ENCODE peak calls at places on chromosomes 11 and 22, in seven cellular contexts. One of them, this sample, is unnamed.
A peak's percentile ranks its signal among the peaks of the same experiment; 100 is the strongest.

GRCh38 chr22:20062766-20063083 is 17.3 kb upstream of the DGCR8 start:
- DNase-seq in stimulated activated CD4-positive, alpha-beta T cell treated with anti-CD3 and anti-CD28 coated beads, Interleukin-1b, Interleukin-23, amount 100 ng/mL, for 4 hours: no peak
- DNase-seq in ACHN: peak; percentile 65
- DNase-seq in RPMI8226: no peak
- DNase-seq in left lobe of liver: no peak
- DNase-seq in T-helper 22 cell: no peak
- DNase-seq in activated CD4-positive, CD25-positive, alpha-beta regulatory T cell treated with anti-CD3 and anti-CD28 coated beads, Interleukin-2, amount 50 U/mL, for 16 hours: no peak
- DNase-seq in this sample: no peak

GRCh38 chr11:86673872-86674750 is 1.7 kb upstream of the ME3 start:
- DNase-seq in stimulated activated CD4-positive, alpha-beta T cell treated with anti-CD3 and anti-CD28 coated beads, Interleukin-1b, Interleukin-23, amount 100 ng/mL, for 4 hours: no peak
- DNase-seq in activated CD4-positive, CD25-positive, alpha-beta regulatory T cell treated with anti-CD3 and anti-CD28 coated beads, Interleukin-2, amount 50 U/mL, for 16 hours: no peak
- DNase-seq in ACHN: no peak
- DNase-seq in left lobe of liver: no peak
- DNase-seq in RPMI8226: no peak
- DNase-seq in T-helper 22 cell: no peak
- DNase-seq in this sample: no peak

GRCh38 chr22:23388492-23389009 is 191.5 kb downstream of the IGLL1 start:
- DNase-seq in activated CD4-positive, CD25-positive, alpha-beta regulatory T cell treated with anti-CD3 and anti-CD28 coated beads, Interleukin-2, amount 50 U/mL, for 16 hours: no peak
- DNase-seq in left lobe of liver: no peak
- DNase-seq in RPMI8226: no peak
- DNase-seq in T-helper 22 cell: no peak
- DNase-seq in stimulated activated CD4-positive, alpha-beta T cell treated with anti-CD3 and anti-CD28 coated beads, Interleukin-1b, Interleukin-23, amount 100 ng/mL, for 4 hours: no peak
- DNase-seq in ACHN: no peak
- DNase-seq in this sample: no peak

GRCh38 chr11:85540635-85541034 is 86.5 kb downstream of the DLG2 start:
- DNase-seq in left lobe of liver: no peak
- DNase-seq in activated CD4-positive, CD25-positive, alpha-beta regulatory T cell treated with anti-CD3 and anti-CD28 coated beads, Interleukin-2, amount 50 U/mL, for 16 hours: no peak
- DNase-seq in ACHN: no peak
- DNase-seq in stimulated activated CD4-positive, alpha-beta T cell treated with anti-CD3 and anti-CD28 coated beads, Interleukin-1b, Interleukin-23, amount 100 ng/mL, for 4 hours: no peak
- DNase-seq in RPMI8226: no peak
- DNase-seq in T-helper 22 cell: no peak
- DNase-seq in this sample: no peak

GRCh38 chr11:12824281-12825041 is 150.2 kb downstream of the TEAD1 start:
- DNase-seq in T-helper 22 cell: no peak
- DNase-seq in left lobe of liver: peak; percentile 70
- DNase-seq in ACHN: no peak
- DNase-seq in activated CD4-positive, CD25-positive, alpha-beta regulatory T cell treated with anti-CD3 and anti-CD28 coated beads, Interleukin-2, amount 50 U/mL, for 16 hours: no peak
- DNase-seq in RPMI8226: no peak
- DNase-seq in stimulated activated CD4-positive, alpha-beta T cell treated with anti-CD3 and anti-CD28 coated beads, Interleukin-1b, Interleukin-23, amount 100 ng/mL, for 4 hours: no peak
- DNase-seq in this sample: no peak

GRCh38 chr11:61776561-61777075 is 15.8 kb downstream of the TMEM258 start:
- DNase-seq in activated CD4-positive, CD25-positive, alpha-beta regulatory T cell treated with anti-CD3 and anti-CD28 coated beads, Interleukin-2, amount 50 U/mL, for 16 hours: no peak
- DNase-seq in ACHN: peak; percentile 63
- DNase-seq in left lobe of liver: peak; percentile 77
- DNase-seq in stimulated activated CD4-positive, alpha-beta T cell treated with anti-CD3 and anti-CD28 coated beads, Interleukin-1b, Interleukin-23, amount 100 ng/mL, for 4 hours: peak; percentile 53
- DNase-seq in RPMI8226: peak; percentile 88
- DNase-seq in T-helper 22 cell: no peak
- DNase-seq in this sample: peak; percentile 93

GRCh38 chr11:79018371-79018849 is 422.4 kb downstream of the TENM4 start:
- DNase-seq in stimulated activated CD4-positive, alpha-beta T cell treated with anti-CD3 and anti-CD28 coated beads, Interleukin-1b, Interleukin-23, amount 100 ng/mL, for 4 hours: no peak
- DNase-seq in T-helper 22 cell: no peak
- DNase-seq in activated CD4-positive, CD25-positive, alpha-beta regulatory T cell treated with anti-CD3 and anti-CD28 coated beads, Interleukin-2, amount 50 U/mL, for 16 hours: no peak
- DNase-seq in left lobe of liver: no peak
- DNase-seq in RPMI8226: no peak
- DNase-seq in ACHN: no peak
- DNase-seq in this sample: peak; percentile 29

GRCh38 chr22:22248878-22249277 is 4.3 kb downstream of the VPREB1 start:
- DNase-seq in activated CD4-positive, CD25-positive, alpha-beta regulatory T cell treated with anti-CD3 and anti-CD28 coated beads, Interleukin-2, amount 50 U/mL, for 16 hours: no peak
- DNase-seq in stimulated activated CD4-positive, alpha-beta T cell treated with anti-CD3 and anti-CD28 coated beads, Interleukin-1b, Interleukin-23, amount 100 ng/mL, for 4 hours: no peak
- DNase-seq in left lobe of liver: peak; percentile 24
- DNase-seq in ACHN: no peak
- DNase-seq in RPMI8226: peak; percentile 30
- DNase-seq in T-helper 22 cell: no peak
- DNase-seq in this sample: no peak

GRCh38 chr11:61010466-61011238 is 39.2 kb downstream of the CD6 start:
- DNase-seq in activated CD4-positive, CD25-positive, alpha-beta regulatory T cell treated with anti-CD3 and anti-CD28 coated beads, Interleukin-2, amount 50 U/mL, for 16 hours: no peak
- DNase-seq in RPMI8226: no peak
- DNase-seq in ACHN: no peak
- DNase-seq in left lobe of liver: no peak
- DNase-seq in T-helper 22 cell: no peak
- DNase-seq in stimulated activated CD4-positive, alpha-beta T cell treated with anti-CD3 and anti-CD28 coated beads, Interleukin-1b, Interleukin-23, amount 100 ng/mL, for 4 hours: no peak
- DNase-seq in this sample: no peak

GRCh38 chr11:37597776-37598175 is 999.7 kb upstream of the RAG2 start:
- DNase-seq in T-helper 22 cell: no peak
- DNase-seq in stimulated activated CD4-positive, alpha-beta T cell treated with anti-CD3 and anti-CD28 coated beads, Interleukin-1b, Interleukin-23, amount 100 ng/mL, for 4 hours: no peak
- DNase-seq in left lobe of liver: no peak
- DNase-seq in activated CD4-positive, CD25-positive, alpha-beta regulatory T cell treated with anti-CD3 and anti-CD28 coated beads, Interleukin-2, amount 50 U/mL, for 16 hours: no peak
- DNase-seq in ACHN: no peak
- DNase-seq in RPMI8226: no peak
- DNase-seq in this sample: no peak

GRCh38 chr11:122850076-122850631 is 11.9 kb downstream of the CRTAM start:
- DNase-seq in left lobe of liver: no peak
- DNase-seq in activated CD4-positive, CD25-positive, alpha-beta regulatory T cell treated with anti-CD3 and anti-CD28 coated beads, Interleukin-2, amount 50 U/mL, for 16 hours: no peak
- DNase-seq in stimulated activated CD4-positive, alpha-beta T cell treated with anti-CD3 and anti-CD28 coated beads, Interleukin-1b, Interleukin-23, amount 100 ng/mL, for 4 hours: no peak
- DNase-seq in RPMI8226: no peak
- DNase-seq in ACHN: no peak
- DNase-seq in T-helper 22 cell: no peak
- DNase-seq in this sample: no peak

GRCh38 chr11:70678931-70679900 is 280.9 kb downstream of the CTTN start:
- DNase-seq in stimulated activated CD4-positive, alpha-beta T cell treated with anti-CD3 and anti-CD28 coated beads, Interleukin-1b, Interleukin-23, amount 100 ng/mL, for 4 hours: no peak
- DNase-seq in activated CD4-positive, CD25-positive, alpha-beta regulatory T cell treated with anti-CD3 and anti-CD28 coated beads, Interleukin-2, amount 50 U/mL, for 16 hours: no peak
- DNase-seq in left lobe of liver: no peak
- DNase-seq in T-helper 22 cell: no peak
- DNase-seq in ACHN: no peak
- DNase-seq in RPMI8226: no peak
- DNase-seq in this sample: no peak

GRCh38 chr11:47001666-47002285 is 65.2 kb downstream of the CSTPP1 start:
- DNase-seq in RPMI8226: no peak
- DNase-seq in activated CD4-positive, CD25-positive, alpha-beta regulatory T cell treated with anti-CD3 and anti-CD28 coated beads, Interleukin-2, amount 50 U/mL, for 16 hours: no peak
- DNase-seq in stimulated activated CD4-positive, alpha-beta T cell treated with anti-CD3 and anti-CD28 coated beads, Interleukin-1b, Interleukin-23, amount 100 ng/mL, for 4 hours: no peak
- DNase-seq in left lobe of liver: no peak
- DNase-seq in ACHN: no peak
- DNase-seq in T-helper 22 cell: no peak
- DNase-seq in this sample: no peak

GRCh38 chr11:94997437-94997836 is 23.9 kb downstream of the KDM4D start:
- DNase-seq in RPMI8226: peak; percentile 9
- DNase-seq in T-helper 22 cell: no peak
- DNase-seq in stimulated activated CD4-positive, alpha-beta T cell treated with anti-CD3 and anti-CD28 coated beads, Interleukin-1b, Interleukin-23, amount 100 ng/mL, for 4 hours: no peak
- DNase-seq in ACHN: no peak
- DNase-seq in left lobe of liver: no peak
- DNase-seq in activated CD4-positive, CD25-positive, alpha-beta regulatory T cell treated with anti-CD3 and anti-CD28 coated beads, Interleukin-2, amount 50 U/mL, for 16 hours: no peak
- DNase-seq in this sample: no peak

GRCh38 chr11:130677486-130678153 is 229.2 kb downstream of the ADAMTS15 start:
- DNase-seq in activated CD4-positive, CD25-positive, alpha-beta regulatory T cell treated with anti-CD3 and anti-CD28 coated beads, Interleukin-2, amount 50 U/mL, for 16 hours: no peak
- DNase-seq in ACHN: peak; percentile 95
- DNase-seq in stimulated activated CD4-positive, alpha-beta T cell treated with anti-CD3 and anti-CD28 coated beads, Interleukin-1b, Interleukin-23, amount 100 ng/mL, for 4 hours: no peak
- DNase-seq in T-helper 22 cell: no peak
- DNase-seq in RPMI8226: no peak
- DNase-seq in left lobe of liver: no peak
- DNase-seq in this sample: peak; percentile 13

GRCh38 chr11:62726156-62727006 is 876 bp downstream of the HNRNPUL2 start:
- DNase-seq in stimulated activated CD4-positive, alpha-beta T cell treated with anti-CD3 and anti-CD28 coated beads, Interleukin-1b, Interleukin-23, amount 100 ng/mL, for 4 hours: peak; percentile 27
- DNase-seq in ACHN: no peak
- DNase-seq in RPMI8226: peak; percentile 34
- DNase-seq in activated CD4-positive, CD25-positive, alpha-beta regulatory T cell treated with anti-CD3 and anti-CD28 coated beads, Interleukin-2, amount 50 U/mL, for 16 hours: no peak
- DNase-seq in T-helper 22 cell: peak; percentile 4
- DNase-seq in left lobe of liver: peak; percentile 52
- DNase-seq in this sample: no peak

GRCh38 chr11:110434952-110435779 is 5.4 kb downstream of the FDX1 start:
- DNase-seq in T-helper 22 cell: no peak
- DNase-seq in activated CD4-positive, CD25-positive, alpha-beta regulatory T cell treated with anti-CD3 and anti-CD28 coated beads, Interleukin-2, amount 50 U/mL, for 16 hours: no peak
- DNase-seq in stimulated activated CD4-positive, alpha-beta T cell treated with anti-CD3 and anti-CD28 coated beads, Interleukin-1b, Interleukin-23, amount 100 ng/mL, for 4 hours: no peak
- DNase-seq in left lobe of liver: no peak
- DNase-seq in ACHN: no peak
- DNase-seq in RPMI8226: peak; percentile 64
- DNase-seq in this sample: no peak

GRCh38 chr22:24460418-24461089 is 33.2 kb downstream of the ADORA2A start:
- DNase-seq in ACHN: no peak
- DNase-seq in stimulated activated CD4-positive, alpha-beta T cell treated with anti-CD3 and anti-CD28 coated beads, Interleukin-1b, Interleukin-23, amount 100 ng/mL, for 4 hours: no peak
- DNase-seq in T-helper 22 cell: no peak
- DNase-seq in left lobe of liver: no peak
- DNase-seq in activated CD4-positive, CD25-positive, alpha-beta regulatory T cell treated with anti-CD3 and anti-CD28 coated beads, Interleukin-2, amount 50 U/mL, for 16 hours: no peak
- DNase-seq in RPMI8226: peak; percentile 66
- DNase-seq in this sample: no peak

GRCh38 chr11:134471341-134472187 is 59.5 kb upstream of the B3GAT1 start:
- DNase-seq in RPMI8226: no peak
- DNase-seq in stimulated activated CD4-positive, alpha-beta T cell treated with anti-CD3 and anti-CD28 coated beads, Interleukin-1b, Interleukin-23, amount 100 ng/mL, for 4 hours: no peak
- DNase-seq in ACHN: no peak
- DNase-seq in T-helper 22 cell: no peak
- DNase-seq in activated CD4-positive, CD25-positive, alpha-beta regulatory T cell treated with anti-CD3 and anti-CD28 coated beads, Interleukin-2, amount 50 U/mL, for 16 hours: no peak
- DNase-seq in left lobe of liver: no peak
- DNase-seq in this sample: no peak

GRCh38 chr11:60265373-60266214 is 14.9 kb upstream of the MS4A4A start:
- DNase-seq in T-helper 22 cell: no peak
- DNase-seq in activated CD4-positive, CD25-positive, alpha-beta regulatory T cell treated with anti-CD3 and anti-CD28 coated beads, Interleukin-2, amount 50 U/mL, for 16 hours: no peak
- DNase-seq in RPMI8226: peak; percentile 42
- DNase-seq in ACHN: peak; percentile 35
- DNase-seq in stimulated activated CD4-positive, alpha-beta T cell treated with anti-CD3 and anti-CD28 coated beads, Interleukin-1b, Interleukin-23, amount 100 ng/mL, for 4 hours: no peak
- DNase-seq in left lobe of liver: no peak
- DNase-seq in this sample: peak; percentile 2

GRCh38 chr11:12716816-12717215 is 42.6 kb downstream of the TEAD1 start:
- DNase-seq in ACHN: peak; percentile 58
- DNase-seq in RPMI8226: no peak
- DNase-seq in left lobe of liver: no peak
- DNase-seq in T-helper 22 cell: no peak
- DNase-seq in stimulated activated CD4-positive, alpha-beta T cell treated with anti-CD3 and anti-CD28 coated beads, Interleukin-1b, Interleukin-23, amount 100 ng/mL, for 4 hours: no peak
- DNase-seq in activated CD4-positive, CD25-positive, alpha-beta regulatory T cell treated with anti-CD3 and anti-CD28 coated beads, Interleukin-2, amount 50 U/mL, for 16 hours: no peak
- DNase-seq in this sample: no peak

GRCh38 chr11:65116370-65117205 is 913 bp downstream of the ZNHIT2 start:
- DNase-seq in left lobe of liver: peak; percentile 62
- DNase-seq in stimulated activated CD4-positive, alpha-beta T cell treated with anti-CD3 and anti-CD28 coated beads, Interleukin-1b, Interleukin-23, amount 100 ng/mL, for 4 hours: peak; percentile 52
- DNase-seq in RPMI8226: peak; percentile 77
- DNase-seq in T-helper 22 cell: peak; percentile 43
- DNase-seq in ACHN: peak; percentile 22
- DNase-seq in activated CD4-positive, CD25-positive, alpha-beta regulatory T cell treated with anti-CD3 and anti-CD28 coated beads, Interleukin-2, amount 50 U/mL, for 16 hours: no peak
- DNase-seq in this sample: no peak

GRCh38 chr22:47631571-47632102 is 869.2 kb downstream of the TBC1D22A start:
- DNase-seq in stimulated activated CD4-positive, alpha-beta T cell treated with anti-CD3 and anti-CD28 coated beads, Interleukin-1b, Interleukin-23, amount 100 ng/mL, for 4 hours: no peak
- DNase-seq in RPMI8226: peak; percentile 82
- DNase-seq in left lobe of liver: peak; percentile 24
- DNase-seq in ACHN: no peak
- DNase-seq in activated CD4-positive, CD25-positive, alpha-beta regulatory T cell treated with anti-CD3 and anti-CD28 coated beads, Interleukin-2, amount 50 U/mL, for 16 hours: no peak
- DNase-seq in T-helper 22 cell: no peak
- DNase-seq in this sample: peak; percentile 56

GRCh38 chr11:6705905-6706535 is 22.9 kb upstream of the MRPL17 start:
- DNase-seq in RPMI8226: peak; percentile 36
- DNase-seq in stimulated activated CD4-positive, alpha-beta T cell treated with anti-CD3 and anti-CD28 coated beads, Interleukin-1b, Interleukin-23, amount 100 ng/mL, for 4 hours: no peak
- DNase-seq in T-helper 22 cell: no peak
- DNase-seq in activated CD4-positive, CD25-positive, alpha-beta regulatory T cell treated with anti-CD3 and anti-CD28 coated beads, Interleukin-2, amount 50 U/mL, for 16 hours: no peak
- DNase-seq in ACHN: peak; percentile 37
- DNase-seq in left lobe of liver: no peak
- DNase-seq in this sample: peak; percentile 21

This sample was measured in H54.